ENCODE peak calls at places on chromosome 22, in seven cellular contexts. One of them, this sample, is unnamed.

GRCh38 chr22:43867839-43868652 is 5.7 kb upstream of the SULT4A1 start:
- DNase-seq in CD8-positive, alpha-beta T cell: peak; percentile 11
- DNase-seq in fibroblast of pulmonary artery: peak; percentile 70
- DNase-seq in BJ: no peak
- DNase-seq in activated CD8-positive, alpha-beta T cell treated with anti-CD3 and anti-CD28 coated beads for 36 hours: peak; percentile 34
- DNase-seq in fibroblast of lung: peak; percentile 59
- DNase-seq in coronary artery: no peak
- DNase-seq in this sample: no peak

GRCh38 chr22:50267591-50268390 is 2.4 kb downstream of the MAPK11 start:
- DNase-seq in CD8-positive, alpha-beta T cell: no peak
- DNase-seq in fibroblast of pulmonary artery: peak; percentile 52
- DNase-seq in BJ: no peak
- DNase-seq in activated CD8-positive, alpha-beta T cell treated with anti-CD3 and anti-CD28 coated beads for 36 hours: peak; percentile 54
- DNase-seq in fibroblast of lung: peak; percentile 51
- DNase-seq in coronary artery: no peak
- DNase-seq in this sample: no peak

GRCh38 chr22:44093791-44094190 is 69.7 kb downstream of the PARVB start:
- DNase-seq in CD8-positive, alpha-beta T cell: no peak
- DNase-seq in fibroblast of pulmonary artery: no peak
- DNase-seq in BJ: no peak
- DNase-seq in activated CD8-positive, alpha-beta T cell treated with anti-CD3 and anti-CD28 coated beads for 36 hours: no peak
- DNase-seq in fibroblast of lung: no peak
- DNase-seq in coronary artery: no peak
- DNase-seq in this sample: no peak

GRCh38 chr22:40368016-40368415 is 2.4 kb upstream of the SGSM3 start:
- DNase-seq in CD8-positive, alpha-beta T cell: no peak
- DNase-seq in fibroblast of pulmonary artery: no peak
- DNase-seq in BJ: no peak
- DNase-seq in activated CD8-positive, alpha-beta T cell treated with anti-CD3 and anti-CD28 coated beads for 36 hours: no peak
- DNase-seq in fibroblast of lung: no peak
- DNase-seq in coronary artery: no peak
- DNase-seq in this sample: no peak

GRCh38 chr22:38869663-38870062 is 2.4 kb downstream of the CBX6 start:
- DNase-seq in CD8-positive, alpha-beta T cell: no peak
- DNase-seq in fibroblast of pulmonary artery: no peak
- DNase-seq in BJ: no peak
- DNase-seq in activated CD8-positive, alpha-beta T cell treated with anti-CD3 and anti-CD28 coated beads for 36 hours: no peak
- DNase-seq in fibroblast of lung: no peak
- DNase-seq in coronary artery: no peak
- DNase-seq in this sample: no peak

GRCh38 chr22:45008853-45009751 is 703 bp downstream of the PHF21B start:
- DNase-seq in CD8-positive, alpha-beta T cell: no peak
- DNase-seq in fibroblast of pulmonary artery: no peak
- DNase-seq in BJ: no peak
- DNase-seq in activated CD8-positive, alpha-beta T cell treated with anti-CD3 and anti-CD28 coated beads for 36 hours: no peak
- DNase-seq in fibroblast of lung: no peak
- DNase-seq in coronary artery: no peak
- DNase-seq in this sample: no peak

GRCh38 chr22:16838073-16838472 is 12.9 kb upstream of the XKR3 start:
- DNase-seq in CD8-positive, alpha-beta T cell: no peak
- DNase-seq in fibroblast of pulmonary artery: no peak
- DNase-seq in BJ: no peak
- DNase-seq in activated CD8-positive, alpha-beta T cell treated with anti-CD3 and anti-CD28 coated beads for 36 hours: no peak
- DNase-seq in fibroblast of lung: no peak
- DNase-seq in coronary artery: no peak
- DNase-seq in this sample: peak; percentile 24

GRCh38 chr22:32079110-32080089 is 36.3 kb downstream of the SLC5A1 start:
- DNase-seq in CD8-positive, alpha-beta T cell: no peak
- DNase-seq in fibroblast of pulmonary artery: peak; percentile 77
- DNase-seq in BJ: peak; percentile 10
- DNase-seq in activated CD8-positive, alpha-beta T cell treated with anti-CD3 and anti-CD28 coated beads for 36 hours: no peak
- DNase-seq in fibroblast of lung: peak; percentile 85
- DNase-seq in coronary artery: no peak
- DNase-seq in this sample: peak; percentile 36

GRCh38 chr22:19062909-19063308 is 59.3 kb downstream of the DGCR2 start:
- DNase-seq in CD8-positive, alpha-beta T cell: no peak
- DNase-seq in fibroblast of pulmonary artery: no peak
- DNase-seq in BJ: no peak
- DNase-seq in activated CD8-positive, alpha-beta T cell treated with anti-CD3 and anti-CD28 coated beads for 36 hours: no peak
- DNase-seq in fibroblast of lung: no peak
- DNase-seq in coronary artery: peak; percentile 26
- DNase-seq in this sample: no peak

GRCh38 chr22:35455529-35455928 is 55.6 kb downstream of the MCM5 start:
- DNase-seq in CD8-positive, alpha-beta T cell: no peak
- DNase-seq in fibroblast of pulmonary artery: no peak
- DNase-seq in BJ: no peak
- DNase-seq in activated CD8-positive, alpha-beta T cell treated with anti-CD3 and anti-CD28 coated beads for 36 hours: no peak
- DNase-seq in fibroblast of lung: no peak
- DNase-seq in coronary artery: no peak
- DNase-seq in this sample: no peak

GRCh38 chr22:44145544-44145943 is 35.2 kb upstream of the PARVG start:
- DNase-seq in CD8-positive, alpha-beta T cell: no peak
- DNase-seq in fibroblast of pulmonary artery: no peak
- DNase-seq in BJ: no peak
- DNase-seq in activated CD8-positive, alpha-beta T cell treated with anti-CD3 and anti-CD28 coated beads for 36 hours: no peak
- DNase-seq in fibroblast of lung: no peak
- DNase-seq in coronary artery: no peak
- DNase-seq in this sample: no peak

GRCh38 chr22:49847751-49848689 is 5.6 kb upstream of the ZBED4 start:
- DNase-seq in CD8-positive, alpha-beta T cell: no peak
- DNase-seq in fibroblast of pulmonary artery: no peak
- DNase-seq in BJ: no peak
- DNase-seq in activated CD8-positive, alpha-beta T cell treated with anti-CD3 and anti-CD28 coated beads for 36 hours: no peak
- DNase-seq in fibroblast of lung: no peak
- DNase-seq in coronary artery: no peak
- DNase-seq in this sample: no peak

GRCh38 chr22:20583471-20583922 is 76.1 kb downstream of the MED15 start:
- DNase-seq in CD8-positive, alpha-beta T cell: no peak
- DNase-seq in fibroblast of pulmonary artery: no peak
- DNase-seq in BJ: no peak
- DNase-seq in activated CD8-positive, alpha-beta T cell treated with anti-CD3 and anti-CD28 coated beads for 36 hours: no peak
- DNase-seq in fibroblast of lung: no peak
- DNase-seq in coronary artery: no peak
- DNase-seq in this sample: no peak

GRCh38 chr22:40036591-40037225 is 42.0 kb downstream of the FAM83F start:
- DNase-seq in CD8-positive, alpha-beta T cell: peak; percentile 36
- DNase-seq in fibroblast of pulmonary artery: peak; percentile 86
- DNase-seq in BJ: no peak
- DNase-seq in activated CD8-positive, alpha-beta T cell treated with anti-CD3 and anti-CD28 coated beads for 36 hours: peak; percentile 75
- DNase-seq in fibroblast of lung: peak; percentile 63
- DNase-seq in coronary artery: peak; percentile 73
- DNase-seq in this sample: no peak

GRCh38 chr22:38461057-38461413 is 6.0 kb upstream of the KCNJ4 start:
- DNase-seq in CD8-positive, alpha-beta T cell: no peak
- DNase-seq in fibroblast of pulmonary artery: no peak
- DNase-seq in BJ: no peak
- DNase-seq in activated CD8-positive, alpha-beta T cell treated with anti-CD3 and anti-CD28 coated beads for 36 hours: no peak
- DNase-seq in fibroblast of lung: no peak
- DNase-seq in coronary artery: no peak
- DNase-seq in this sample: no peak

GRCh38 chr22:43183496-43184263 is 3.3 kb downstream of the TTLL12 start:
- DNase-seq in CD8-positive, alpha-beta T cell: no peak
- DNase-seq in fibroblast of pulmonary artery: peak; percentile 90
- DNase-seq in BJ: no peak
- DNase-seq in activated CD8-positive, alpha-beta T cell treated with anti-CD3 and anti-CD28 coated beads for 36 hours: no peak
- DNase-seq in fibroblast of lung: peak; percentile 63
- DNase-seq in coronary artery: no peak
- DNase-seq in this sample: peak; percentile 69

GRCh38 chr22:50531546-50532352 is 1.9 kb upstream of the TYMP start:
- DNase-seq in CD8-positive, alpha-beta T cell: peak; percentile 46
- DNase-seq in fibroblast of pulmonary artery: peak; percentile 75
- DNase-seq in BJ: no peak
- DNase-seq in activated CD8-positive, alpha-beta T cell treated with anti-CD3 and anti-CD28 coated beads for 36 hours: peak; percentile 85
- DNase-seq in fibroblast of lung: peak; percentile 54
- DNase-seq in coronary artery: peak; percentile 86
- DNase-seq in this sample: no peak

GRCh38 chr22:35458547-35459422 is 58.8 kb downstream of the MCM5 start:
- DNase-seq in CD8-positive, alpha-beta T cell: no peak
- DNase-seq in fibroblast of pulmonary artery: no peak
- DNase-seq in BJ: no peak
- DNase-seq in activated CD8-positive, alpha-beta T cell treated with anti-CD3 and anti-CD28 coated beads for 36 hours: no peak
- DNase-seq in fibroblast of lung: no peak
- DNase-seq in coronary artery: no peak
- DNase-seq in this sample: no peak

GRCh38 chr22:22233081-22233480 is 11.5 kb upstream of the VPREB1 start:
- DNase-seq in CD8-positive, alpha-beta T cell: no peak
- DNase-seq in fibroblast of pulmonary artery: no peak
- DNase-seq in BJ: no peak
- DNase-seq in activated CD8-positive, alpha-beta T cell treated with anti-CD3 and anti-CD28 coated beads for 36 hours: no peak
- DNase-seq in fibroblast of lung: no peak
- DNase-seq in coronary artery: no peak
- DNase-seq in this sample: no peak

GRCh38 chr22:38901111-38901641 is 29.2 kb upstream of the CBX6 start:
- DNase-seq in CD8-positive, alpha-beta T cell: no peak
- DNase-seq in fibroblast of pulmonary artery: no peak
- DNase-seq in BJ: no peak
- DNase-seq in activated CD8-positive, alpha-beta T cell treated with anti-CD3 and anti-CD28 coated beads for 36 hours: no peak
- DNase-seq in fibroblast of lung: no peak
- DNase-seq in coronary artery: no peak
- DNase-seq in this sample: no peak

GRCh38 chr22:24101966-24102365 is 79.3 kb upstream of the SUSD2 start:
- DNase-seq in CD8-positive, alpha-beta T cell: no peak
- DNase-seq in fibroblast of pulmonary artery: no peak
- DNase-seq in BJ: no peak
- DNase-seq in activated CD8-positive, alpha-beta T cell treated with anti-CD3 and anti-CD28 coated beads for 36 hours: no peak
- DNase-seq in fibroblast of lung: no peak
- DNase-seq in coronary artery: peak; percentile 69
- DNase-seq in this sample: no peak
- TF ChIP-seq CTCF in CD8-positive, alpha-beta T cell: no peak
- TF ChIP-seq CTCF in fibroblast of pulmonary artery: no peak
- TF ChIP-seq CTCF in BJ: peak; percentile 10
- TF ChIP-seq CTCF in activated CD8-positive, alpha-beta T cell treated with anti-CD3 and anti-CD28 coated beads for 36 hours: no peak
- TF ChIP-seq CTCF in fibroblast of lung: no peak
- TF ChIP-seq CTCF in coronary artery: no peak
- TF ChIP-seq CTCF in this sample: peak; percentile 14

GRCh38 chr22:30891443-30891755 is 77.2 kb downstream of the MORC2 start:
- DNase-seq in CD8-positive, alpha-beta T cell: no peak
- DNase-seq in fibroblast of pulmonary artery: no peak
- DNase-seq in BJ: no peak
- DNase-seq in activated CD8-positive, alpha-beta T cell treated with anti-CD3 and anti-CD28 coated beads for 36 hours: no peak
- DNase-seq in fibroblast of lung: no peak
- DNase-seq in coronary artery: no peak
- DNase-seq in this sample: no peak

GRCh38 chr22:30891781-30892180 is 76.8 kb downstream of the MORC2 start:
- DNase-seq in CD8-positive, alpha-beta T cell: no peak
- DNase-seq in fibroblast of pulmonary artery: no peak
- DNase-seq in BJ: no peak
- DNase-seq in activated CD8-positive, alpha-beta T cell treated with anti-CD3 and anti-CD28 coated beads for 36 hours: no peak
- DNase-seq in fibroblast of lung: no peak
- DNase-seq in coronary artery: no peak
- DNase-seq in this sample: no peak

GRCh38 chr22:30889268-30889995 is 79.1 kb downstream of the MORC2 start:
- DNase-seq in CD8-positive, alpha-beta T cell: no peak
- DNase-seq in fibroblast of pulmonary artery: no peak
- DNase-seq in BJ: no peak
- DNase-seq in activated CD8-positive, alpha-beta T cell treated with anti-CD3 and anti-CD28 coated beads for 36 hours: no peak
- DNase-seq in fibroblast of lung: no peak
- DNase-seq in coronary artery: peak; percentile 55
- DNase-seq in this sample: no peak

GRCh38 chr22:30890689-30891442 is 77.7 kb downstream of the MORC2 start:
- DNase-seq in CD8-positive, alpha-beta T cell: no peak
- DNase-seq in fibroblast of pulmonary artery: peak; percentile 38
- DNase-seq in BJ: no peak
- DNase-seq in activated CD8-positive, alpha-beta T cell treated with anti-CD3 and anti-CD28 coated beads for 36 hours: peak; percentile 52
- DNase-seq in fibroblast of lung: peak; percentile 10
- DNase-seq in coronary artery: peak; percentile 69
- DNase-seq in this sample: no peak

GRCh38 chr22:30889996-30890480 is 78.5 kb downstream of the MORC2 start:
- DNase-seq in CD8-positive, alpha-beta T cell: no peak
- DNase-seq in fibroblast of pulmonary artery: no peak
- DNase-seq in BJ: no peak
- DNase-seq in activated CD8-positive, alpha-beta T cell treated with anti-CD3 and anti-CD28 coated beads for 36 hours: no peak
- DNase-seq in fibroblast of lung: no peak
- DNase-seq in coronary artery: no peak
- DNase-seq in this sample: no peak
- TF ChIP-seq CTCF in CD8-positive, alpha-beta T cell: no peak
- TF ChIP-seq CTCF in fibroblast of pulmonary artery: no peak
- TF ChIP-seq CTCF in BJ: no peak
- TF ChIP-seq CTCF in activated CD8-positive, alpha-beta T cell treated with anti-CD3 and anti-CD28 coated beads for 36 hours: no peak
- TF ChIP-seq CTCF in fibroblast of lung: no peak
- TF ChIP-seq CTCF in coronary artery: no peak
- TF ChIP-seq CTCF in this sample: no peak

DNA sequence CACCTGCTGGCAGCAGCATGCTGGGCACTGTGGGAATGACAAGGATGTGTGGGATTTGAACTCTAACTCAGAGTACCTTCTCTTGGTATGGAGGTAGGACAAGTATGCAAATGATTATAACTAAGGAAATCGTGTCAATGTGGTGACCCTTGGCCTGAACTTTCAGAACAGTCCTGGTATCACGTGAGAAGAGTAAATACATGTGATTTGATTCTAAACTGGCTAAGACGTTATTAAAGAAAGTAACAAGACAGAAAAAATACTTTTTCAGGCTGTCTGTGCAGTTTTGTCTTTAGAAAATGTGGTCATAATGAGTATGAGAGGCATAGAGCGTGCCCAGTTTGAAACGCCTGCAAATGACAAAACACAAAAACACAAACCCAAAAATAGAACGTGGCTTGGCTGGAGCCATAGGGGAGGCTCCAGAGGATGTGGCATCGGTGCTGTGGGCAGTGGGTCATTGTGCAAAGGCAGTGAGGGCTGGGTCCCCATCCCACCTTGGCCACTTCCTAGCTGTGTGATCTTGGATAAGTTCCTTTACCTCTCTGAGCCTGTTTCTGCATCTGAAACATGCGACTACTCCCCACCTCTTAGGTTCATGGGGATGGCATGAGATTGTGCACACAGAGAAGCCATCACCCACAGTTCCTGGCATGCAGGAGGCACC is 18.4 kb upstream of the IL2RB start:
- DNase-seq in CD8-positive, alpha-beta T cell: no peak
- DNase-seq in fibroblast of pulmonary artery: no peak
- DNase-seq in BJ: no peak
- DNase-seq in activated CD8-positive, alpha-beta T cell treated with anti-CD3 and anti-CD28 coated beads for 36 hours: no peak
- DNase-seq in fibroblast of lung: no peak
- DNase-seq in coronary artery: no peak
- DNase-seq in this sample: no peak
- TF ChIP-seq CTCF in CD8-positive, alpha-beta T cell: no peak
- TF ChIP-seq CTCF in fibroblast of pulmonary artery: no peak
- TF ChIP-seq CTCF in BJ: no peak
- TF ChIP-seq CTCF in activated CD8-positive, alpha-beta T cell treated with anti-CD3 and anti-CD28 coated beads for 36 hours: no peak
- TF ChIP-seq CTCF in fibroblast of lung: no peak
- TF ChIP-seq CTCF in coronary artery: no peak
- TF ChIP-seq CTCF in this sample: no peak

DNA sequence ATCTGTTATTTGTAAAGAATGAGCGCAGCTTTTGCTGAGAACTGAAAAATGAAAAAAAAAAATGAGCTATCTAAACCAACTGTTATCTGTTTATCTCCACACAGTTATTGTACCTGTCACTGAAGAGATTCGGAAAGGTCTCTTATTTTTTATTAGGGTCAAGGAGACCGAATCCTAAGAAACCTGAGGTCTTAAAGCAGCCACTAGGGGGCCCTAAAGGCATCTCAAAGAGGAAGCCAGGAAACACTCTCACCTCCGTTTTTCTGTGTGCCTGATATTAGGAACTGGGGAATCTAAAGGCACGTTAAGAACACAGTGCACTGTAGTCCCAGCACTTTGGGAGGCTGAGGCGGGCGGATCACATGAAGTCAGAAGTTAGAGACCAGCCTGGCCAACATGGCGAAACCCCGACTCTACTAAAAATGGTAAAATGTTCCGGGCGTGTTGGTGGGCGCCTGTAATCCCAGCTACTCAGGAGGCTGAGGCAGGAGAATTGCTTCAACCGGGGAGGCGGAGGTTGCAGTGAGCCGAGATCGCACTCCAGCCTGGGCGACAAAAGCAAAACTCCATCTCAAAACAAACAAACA is 3.5 kb upstream of the LARGE1 start:
- DNase-seq in CD8-positive, alpha-beta T cell: no peak
- DNase-seq in fibroblast of pulmonary artery: peak; percentile 84
- DNase-seq in BJ: no peak
- DNase-seq in activated CD8-positive, alpha-beta T cell treated with anti-CD3 and anti-CD28 coated beads for 36 hours: peak; percentile 54
- DNase-seq in fibroblast of lung: peak; percentile 59
- DNase-seq in coronary artery: no peak
- DNase-seq in this sample: peak; percentile 19
- TF ChIP-seq CTCF in CD8-positive, alpha-beta T cell: no peak
- TF ChIP-seq CTCF in fibroblast of pulmonary artery: peak; percentile 85
- TF ChIP-seq CTCF in BJ: peak; percentile 81
- TF ChIP-seq CTCF in activated CD8-positive, alpha-beta T cell treated with anti-CD3 and anti-CD28 coated beads for 36 hours: peak; percentile 55
- TF ChIP-seq CTCF in fibroblast of lung: peak; percentile 87
- TF ChIP-seq CTCF in coronary artery: peak; percentile 63
- TF ChIP-seq CTCF in this sample: peak; percentile 86

This sample was measured in retinal pigment epithelial cell.